ENCODE peak calls at places on chromosome 7, in eight cellular contexts. A is HEK293T; R is activated CD8-positive, alpha-beta T cell treated with anti-CD3 and anti-CD28 coated beads, Interleukin-2, amount 10 ng/mL, durations not matched to agents 7 days and 5 days; E is AG08396; P is NCI-H2171 treated with DMSO at 0.1 percent for 48 hours; T is natural killer cell; Q is NCI-H1092 treated with DMSO at 0.1 percent for 48 hours; W is head of caudate nucleus. K is an unnamed sample.

GRCh38 chr7:112802406-112802805 is 12.2 kb upstream of the TMEM168 start:
- DNase-seq in A (no peak), R (no peak), E (no peak), P (no peak), T (no peak), Q (no peak), W (no peak), K (no peak)

GRCh38 chr7:98133621-98134266 is 27.1 kb downstream of the LMTK2 start:
- DNase-seq in A (no peak), R (no peak), E (no peak), P (no peak), T (no peak), Q (no peak), W (no peak), K (no peak)

GRCh38 chr7:112112822-112113255 is 93.4 kb downstream of the DOCK4 start:
- DNase-seq in A (no peak), R (no peak), E (peak), P (no peak), T (no peak), Q (no peak), W (peak), K (no peak)

GRCh38 chr7:23234569-23235296 is 11.8 kb upstream of the GPNMB start:
- DNase-seq in A (no peak), R (no peak), E (no peak), P (peak), T (no peak), Q (no peak), W (no peak), K (no peak)

GRCh38 chr7:101952355-101953247 is 135.2 kb downstream of the CUX1 start:
- DNase-seq in A (no peak), R (no peak), E (peak), P (no peak), T (no peak), Q (no peak), W (no peak), K (no peak)

GRCh38 chr7:72538147-72538546 is 126.0 kb upstream of the CALN1 start:
- DNase-seq in A (no peak), R (no peak), E (no peak), P (no peak), T (no peak), Q (no peak), W (no peak), K (no peak)

GRCh38 chr7:141356096-141356495 is 195.1 kb upstream of the AGK start:
- DNase-seq in A (no peak), R (no peak), E (no peak), P (no peak), T (no peak), Q (no peak), W (no peak), K (no peak)

GRCh38 chr7:149760538-149760937 is 12.8 kb downstream of the ZNF467 start:
- DNase-seq in A (no peak), R (no peak), E (no peak), P (no peak), T (no peak), Q (no peak), W (no peak), K (no peak)

GRCh38 chr7:75727881-75728592 is 10.7 kb downstream of the HIP1 start:
- DNase-seq in A (no peak), R (peak), E (no peak), P (peak), T (peak), Q (peak), W (no peak), K (no peak)

GRCh38 chr7:46752881-46753366 is 829.0 kb downstream of the TNS3 start:
- DNase-seq in A (no peak), R (no peak), E (peak), P (no peak), T (no peak), Q (no peak), W (no peak), K (no peak)

GRCh38 chr7:35831208-35831607 is 30.4 kb downstream of the SEPTIN7 start:
- DNase-seq in A (no peak), R (no peak), E (peak), P (no peak), T (no peak), Q (no peak), W (no peak), K (no peak)

GRCh38 chr7:24827027-24827426 is 69.8 kb upstream of the GSDME start:
- DNase-seq in A (no peak), R (no peak), E (no peak), P (no peak), T (no peak), Q (no peak), W (no peak), K (no peak)